ENCODE peak calls at places on chromosomes 12 and 14, in seven cellular contexts. Z, W, Y, G, T, C and D are unnamed samples. For H3K4me1, the result is how much of the 10 kb centered on the place peaks cover.

GRCh38 chr12:67394600-67394999 is 125.4 kb downstream of the CAND1 start:
- DNase-seq in Z (no peak), W (peak), Y (peak), G (peak), T (peak), C (peak), D (peak)

GRCh38 chr14:52350445-52350844 is 36.3 kb downstream of the PTGER2 start:
- DNase-seq in Z (no peak), W (no peak), Y (no peak), G (no peak), T (no peak), C (no peak), D (no peak)

GRCh38 chr12:6165418-6165817 is 34.8 kb upstream of the CD9 start:
- DNase-seq in Z (no peak), W (no peak), Y (no peak), G (no peak), T (no peak), C (no peak), D (no peak)

GRCh38 chr12:111443586-111443985 is 37.9 kb downstream of the SH2B3 start:
- DNase-seq in Z (no peak), W (no peak), Y (peak), G (no peak), T (peak), C (no peak), D (peak)

GRCh38 chr12:123250471-123251383 is 17.5 kb downstream of the MTRFR start:
- DNase-seq in Z (no peak), W (no peak), Y (no peak), G (no peak), T (peak), C (no peak), D (peak)

GRCh38 chr14:23366163-23366921 is 1.4 kb upstream of the EFS start:
- DNase-seq in Z (peak), W (peak), Y (peak), G (peak), T (peak), C (peak), D (peak)

GRCh38 chr14:100065161-100065871 is at the start of gene EVL:
- DNase-seq in Z (no peak), W (no peak), Y (no peak), G (no peak), T (no peak), C (no peak), D (no peak)

GRCh38 chr12:115341442-115341841 is 657.5 kb upstream of the TBX3 start:
- DNase-seq in Z (no peak), W (peak), Y (peak), G (no peak), T (peak), C (peak), D (no peak)

GRCh38 chr12:2384533-2385328 is 331.9 kb downstream of the CACNA1C start:
- DNase-seq in Z (no peak), W (no peak), Y (no peak), G (no peak), T (peak), C (peak), D (peak)

DNA sequence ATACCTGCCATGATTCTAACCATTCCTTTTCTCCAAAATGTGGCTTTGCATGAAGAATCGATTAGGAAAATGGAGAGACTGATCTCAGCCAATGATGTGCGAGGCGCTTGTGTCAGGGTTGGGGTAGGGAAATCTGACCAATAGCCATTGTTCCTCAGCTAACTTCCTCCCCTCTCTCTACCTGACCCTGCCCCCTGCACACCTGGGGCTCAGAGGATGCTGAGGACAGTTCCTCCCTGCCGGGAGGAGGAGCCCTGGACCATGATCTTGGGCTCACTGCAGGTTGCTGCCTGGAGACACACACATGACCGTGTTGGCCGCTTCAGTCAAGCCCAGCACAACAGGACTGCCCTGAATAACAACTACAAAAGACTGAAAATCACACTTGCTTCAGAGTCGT is 119.8 kb upstream of the SFSWAP start:
- DNase-seq in Z (no peak), W (no peak), Y (no peak), G (no peak), T (peak), C (no peak), D (no peak)
- H3K27ac ChIP-seq in Z (no peak), W (no peak), Y (no peak), G (no peak), T (no peak), C (no peak), D (no peak)

DNA sequence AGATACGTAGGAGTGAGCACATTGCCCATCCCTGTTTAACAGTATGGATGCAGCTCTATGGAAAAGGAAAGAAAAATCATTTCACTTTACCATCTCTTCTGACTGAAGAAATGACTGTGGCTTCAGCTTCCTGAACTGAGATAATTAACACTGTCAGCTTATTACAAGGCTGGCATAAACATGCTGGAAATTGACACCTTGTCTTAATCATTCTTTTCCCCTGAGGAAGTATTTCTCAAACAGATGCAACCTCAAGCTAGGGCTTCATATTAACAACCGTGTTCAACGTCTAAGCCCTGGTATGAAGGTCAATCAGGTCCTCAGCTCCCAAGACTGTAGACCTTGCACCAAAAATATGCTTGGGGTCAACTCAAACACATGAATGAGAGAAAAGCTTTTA is 25.0 kb downstream of the RERG start:
- DNase-seq in Z (no peak), W (no peak), Y (no peak), G (no peak), T (no peak), C (no peak), D (no peak)
- H3K4me1 ChIP-seq in Z (under half), W (under half), Y (half or more), G (under half), T (under half), C (under half), D (under half)

GRCh38 chr14:68580676-68581075 is 212.2 kb downstream of the ZFP36L1 start:
- DNase-seq in Z (no peak), W (no peak), Y (no peak), G (no peak), T (no peak), C (no peak), D (no peak)

GRCh38 chr14:68583527-68584275 is 209.2 kb downstream of the ZFP36L1 start:
- DNase-seq in Z (no peak), W (peak), Y (peak), G (no peak), T (no peak), C (no peak), D (no peak)

GRCh38 chr14:68585690-68586089 is 207.2 kb downstream of the ZFP36L1 start:
- DNase-seq in Z (no peak), W (no peak), Y (no peak), G (peak), T (no peak), C (no peak), D (no peak)

GRCh38 chr14:68580096-68580640 is 212.7 kb downstream of the ZFP36L1 start:
- DNase-seq in Z (no peak), W (no peak), Y (peak), G (no peak), T (no peak), C (no peak), D (no peak)

DNA sequence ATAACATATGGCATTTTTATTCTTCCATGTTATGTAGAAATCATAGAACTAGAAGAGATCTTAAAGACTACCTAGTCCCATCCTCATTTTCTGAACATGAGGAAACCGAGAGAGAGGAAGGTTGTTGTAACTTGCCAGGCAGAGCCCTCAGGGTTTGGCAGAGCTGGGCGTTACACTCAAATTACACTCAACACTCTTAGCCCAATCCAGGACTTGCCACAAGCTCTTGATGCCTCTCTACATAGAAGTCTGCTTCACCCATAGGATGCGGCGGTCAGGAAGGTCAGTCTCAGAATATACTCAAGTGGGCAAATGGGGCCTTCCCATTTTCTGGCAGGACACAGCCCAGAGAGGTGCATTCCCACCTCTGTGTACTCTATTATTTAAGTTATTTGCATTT is 208.1 kb downstream of the ZFP36L1 start:
- DNase-seq in Z (no peak), W (no peak), Y (no peak), G (no peak), T (no peak), C (no peak), D (no peak)
- H3K27ac ChIP-seq in Z (peak), W (peak), Y (no peak), G (peak), T (no peak), C (no peak), D (no peak)

GRCh38 chr14:69620981-69621380 is 9.6 kb downstream of the SUSD6 start:
- DNase-seq in Z (no peak), W (no peak), Y (no peak), G (no peak), T (no peak), C (no peak), D (no peak)
- H3K4me1 ChIP-seq in Z (under half), W (half or more), Y (half or more), G (under half), T (under half), C (under half), D (under half)